ENCODE peak calls at places on chromosomes 6 and 20, in five cellular contexts. M is NT2/D1, U is GM12878, E is HepG2, R is H1. W is an unnamed sample.

GRCh38 chr20:10060223-10060622 is 25.4 kb downstream of the ANKEF1 start:
- DNase-seq in E (no peak), R (no peak), M (no peak), U (no peak), W (no peak)

GRCh38 chr6:15207923-15208322 is 37.9 kb upstream of the JARID2 start:
- DNase-seq in E (no peak), M (peak; percentile 80), U (no peak), R (peak; percentile 56), W (no peak)

GRCh38 chr6:45171380-45171779 is 156.8 kb upstream of the RUNX2 start:
- DNase-seq in R (no peak), M (no peak), E (no peak), U (no peak), W (no peak)

GRCh38 chr20:43507150-43508080 is at the start of gene L3MBTL1:
- DNase-seq in E (peak; percentile 70), R (peak; percentile 84), M (peak; percentile 54), U (no peak), W (peak; percentile 68)

GRCh38 chr6:135088818-135089809 is 34.5 kb upstream of the HBS1L start:
- DNase-seq in M (no peak), R (no peak), U (peak; percentile 63), E (peak; percentile 25), W (peak; percentile 44)

GRCh38 chr6:158941246-158941645 is 58.8 kb downstream of the RSPH3 start:
- DNase-seq in U (no peak), M (no peak), R (no peak), E (no peak), W (no peak)

GRCh38 chr6:144953552-144954240 is 668.6 kb downstream of the UTRN start:
- DNase-seq in R (no peak), E (no peak), U (no peak), M (no peak), W (no peak)

GRCh38 chr6:107652526-107653182 is 162.7 kb downstream of the SOBP start:
- DNase-seq in R (no peak), M (no peak), E (no peak), U (no peak), W (no peak)

GRCh38 chr20:41308290-41308691 is 9.2 kb downstream of the ZHX3 start:
- DNase-seq in U (no peak), E (peak; percentile 69), M (no peak), R (no peak), W (no peak)
- TF ChIP-seq SUZ12 in U (no peak), E (no peak), M (no peak), R (no peak), W (no peak)

GRCh38 chr6:141488466-141488865 is 644.3 kb upstream of the GJE1 start:
- DNase-seq in U (no peak), M (no peak), R (no peak), E (no peak), W (no peak)
- TF ChIP-seq SUZ12 in U (no peak), M (no peak), R (no peak), E (no peak), W (no peak)

GRCh38 chr6:104954091-104954797 is 2.7 kb upstream of the LIN28B start:
- DNase-seq in R (no peak), M (no peak), U (no peak), E (peak; percentile 71), W (no peak)

GRCh38 chr6:104953410-104953953 is 3.4 kb upstream of the LIN28B start:
- DNase-seq in E (no peak), R (peak; percentile 82), M (no peak), U (no peak), W (no peak)

GRCh38 chr6:104955927-104956662 is 812 bp upstream of the LIN28B start:
- DNase-seq in U (no peak), M (peak; percentile 70), E (peak; percentile 78), R (peak; percentile 79), W (peak; percentile 46)

GRCh38 chr6:104956663-104957294 is at the start of gene LIN28B:
- DNase-seq in M (no peak), U (no peak), E (peak; percentile 43), R (no peak), W (peak; percentile 50)

GRCh38 chr6:104955491-104955890 is 1.4 kb upstream of the LIN28B start:
- DNase-seq in R (no peak), E (no peak), M (no peak), U (no peak), W (no peak)
- TF ChIP-seq SUZ12 in R (no peak), E (no peak), M (no peak), U (no peak), W (no peak)

DNA sequence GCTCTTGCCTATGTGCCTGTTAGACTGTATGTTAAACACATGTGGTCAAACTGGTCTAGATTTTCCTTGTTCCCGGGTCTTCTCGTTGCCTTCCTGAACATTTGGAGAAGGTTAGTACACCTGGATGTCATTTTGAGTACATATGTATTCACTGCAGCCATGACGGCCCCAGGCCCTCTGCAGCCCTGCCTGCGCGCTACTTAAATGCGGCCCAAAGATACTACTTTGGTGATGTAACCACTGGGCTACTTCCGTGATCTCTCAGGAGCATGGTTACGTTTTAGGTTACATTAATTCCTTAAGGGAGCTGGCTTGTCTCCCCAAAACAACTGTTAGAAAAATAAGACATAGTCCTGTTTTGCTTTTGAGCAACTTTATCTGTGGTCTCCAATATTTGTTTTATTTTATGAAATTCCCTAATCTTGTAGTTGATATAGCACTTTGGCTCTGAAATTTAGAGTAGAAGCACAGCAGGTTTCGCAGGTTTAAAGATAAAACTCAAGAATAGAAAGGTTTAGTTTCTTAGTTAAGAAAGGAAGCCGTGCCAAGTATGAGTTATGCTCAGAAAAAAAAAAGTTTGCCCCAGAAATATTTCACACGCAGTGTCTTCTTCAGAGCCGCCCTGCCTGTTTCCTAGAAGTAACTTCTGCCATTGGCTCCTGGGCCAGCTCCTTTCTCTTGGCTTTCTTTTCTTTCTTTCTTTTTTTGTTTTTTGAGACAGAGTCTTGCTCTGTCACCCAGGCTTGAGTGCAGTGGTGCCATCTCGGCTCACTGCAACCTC is 38.1 kb downstream of the TIAM2 start:
- DNase-seq in U (no peak), M (no peak), R (no peak), E (no peak), W (no peak)
- TF ChIP-seq SUZ12 in U (no peak), M (no peak), R (no peak), E (no peak), W (no peak)

DNA sequence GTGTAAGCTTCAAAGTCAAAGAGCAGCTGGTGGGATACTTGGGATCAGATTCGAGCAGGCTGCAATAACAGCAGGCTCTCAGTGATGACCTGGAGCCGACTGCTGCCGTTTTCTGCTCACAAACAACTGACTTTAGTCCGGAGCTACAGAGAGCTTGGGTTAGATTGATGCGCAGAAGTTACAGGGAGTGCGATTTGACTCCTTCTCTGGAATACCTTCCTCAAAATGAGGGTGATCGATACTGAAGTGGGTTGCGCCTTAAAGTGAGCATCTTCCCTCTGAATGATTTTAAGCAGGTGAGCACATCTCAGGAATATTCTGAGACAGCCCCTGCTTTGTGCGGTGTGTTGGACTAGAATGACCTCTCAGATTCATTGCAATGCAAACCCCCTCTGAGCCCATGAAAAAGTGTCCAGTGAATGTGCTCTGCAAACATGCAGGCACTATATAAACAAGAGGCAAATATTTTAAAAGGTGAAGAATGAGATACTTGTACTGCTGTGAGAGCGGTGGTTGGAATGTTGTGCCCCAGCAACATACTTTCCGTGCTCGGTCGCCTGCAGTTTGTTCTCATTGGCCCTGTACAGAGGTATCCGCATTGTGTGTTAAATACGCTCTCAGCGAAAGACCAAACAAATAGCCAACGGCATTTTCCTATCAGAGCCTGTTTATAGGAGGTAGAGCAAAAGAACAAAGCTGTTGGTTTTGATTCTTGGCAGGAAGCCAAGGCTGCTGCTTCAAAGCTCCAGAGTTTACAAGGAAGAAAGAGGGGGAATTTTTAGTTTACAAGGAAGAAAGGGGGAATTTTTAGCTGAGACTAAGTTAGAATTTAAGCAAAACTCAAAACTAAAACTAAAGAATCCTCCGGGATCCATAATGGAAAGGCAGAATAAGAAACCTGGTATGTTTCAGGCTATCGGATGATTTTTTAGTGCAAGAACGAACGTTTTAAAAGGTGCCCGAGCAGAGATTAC is 67.7 kb downstream of the PHACTR2 start:
- DNase-seq in E (peak; percentile 100), U (no peak), M (no peak), R (no peak), W (peak; percentile 49)
- TF ChIP-seq SUZ12 in E (no peak), U (no peak), M (no peak), R (no peak), W (no peak)

GRCh38 chr6:123203928-123204327 is 207.9 kb downstream of the CLVS2 start:
- DNase-seq in M (peak; percentile 25), E (no peak), R (no peak), U (no peak), W (no peak)
- TF ChIP-seq SUZ12 in M (no peak), E (no peak), R (no peak), U (no peak), W (no peak)

GRCh38 chr6:68468244-68468884 is 166.7 kb upstream of the ADGRB3 start:
- DNase-seq in U (no peak), E (no peak), M (peak; percentile 1), R (peak; percentile 55), W (peak; percentile 11)

GRCh38 chr6:68473433-68474210 is 161.5 kb upstream of the ADGRB3 start:
- DNase-seq in M (no peak), E (no peak), R (no peak), U (no peak), W (peak; percentile 6)
- TF ChIP-seq SUZ12 in M (no peak), E (no peak), R (no peak), U (no peak), W (no peak)

GRCh38 chr6:83442752-83443151 is 11.9 kb upstream of the ME1 start:
- DNase-seq in R (no peak), U (no peak), E (no peak), M (no peak), W (no peak)

GRCh38 chr6:83443516-83443915 is 12.7 kb upstream of the ME1 start:
- DNase-seq in E (no peak), M (no peak), R (no peak), U (no peak), W (no peak)

GRCh38 chr6:83436674-83437073 is 5.8 kb upstream of the ME1 start:
- DNase-seq in R (no peak), M (no peak), E (no peak), U (no peak), W (no peak)

GRCh38 chr6:83439201-83439600 is 8.3 kb upstream of the ME1 start:
- DNase-seq in M (no peak), R (no peak), E (no peak), U (no peak), W (no peak)
- TF ChIP-seq SUZ12 in M (no peak), R (no peak), E (no peak), U (no peak), W (no peak)

W was measured in HEK293T.